ENCODE peak calls at places on chromosomes 6 and 20, in nine cellular contexts. L is PC-9, Y is D341Med, F is renal cortical epithelial cell, I is glutamatergic neuron, O is endothelial cell, C is IMR-90, X is EH, U is HT1080. P is an unnamed sample.

GRCh38 chr6:142842423-142843261 is 102.3 kb downstream of the HIVEP2 start:
- DNase-seq in Y (no peak), U (peak; percentile 71), O (no peak), L (peak; percentile 30), C (peak; percentile 57), F (no peak), X (peak; percentile 81), I (no peak), P (no peak)

GRCh38 chr6:156868385-156868784 is 91.2 kb downstream of the ARID1B start:
- DNase-seq in X (no peak), F (no peak), L (no peak), I (no peak), U (no peak), Y (no peak), C (no peak), O (no peak), P (no peak)

GRCh38 chr6:44115866-44116265 is 11.4 kb downstream of the MRPL14 start:
- DNase-seq in Y (no peak), X (peak; percentile 49), I (no peak), L (peak; percentile 72), U (peak; percentile 90), F (peak; percentile 74), C (peak; percentile 37), O (no peak), P (peak; percentile 33)

GRCh38 chr20:34834459-34834893 is 9.0 kb upstream of the NCOA6 start:
- DNase-seq in O (no peak), X (peak; percentile 49), C (peak; percentile 45), I (no peak), Y (peak; percentile 47), L (peak; percentile 10), F (peak; percentile 54), U (peak; percentile 33), P (peak; percentile 33)

GRCh38 chr20:1528811-1529210 is 28.7 kb downstream of the SIRPD start:
- DNase-seq in C (peak; percentile 8), U (no peak), L (no peak), F (peak; percentile 15), X (peak; percentile 37), O (no peak), Y (no peak), I (no peak), P (no peak)

GRCh38 chr20:23884136-23884770 is 4.7 kb upstream of the CST5 start:
- DNase-seq in U (no peak), X (no peak), I (no peak), F (no peak), Y (no peak), L (peak; percentile 34), O (no peak), C (no peak), P (no peak)

GRCh38 chr6:36752187-36752885 is 54.7 kb downstream of the RAB44 start:
- DNase-seq in C (peak; percentile 16), Y (no peak), L (peak; percentile 64), X (no peak), I (no peak), F (no peak), O (no peak), U (peak; percentile 48), P (no peak)

GRCh38 chr6:97240222-97240621 is 42.8 kb downstream of the MMS22L start:
- DNase-seq in L (no peak), Y (no peak), O (no peak), X (peak; percentile 76), U (peak; percentile 83), F (peak; percentile 37), I (no peak), C (peak; percentile 74), P (peak; percentile 29)

GRCh38 chr6:50007821-50008220 is 14.0 kb downstream of the DEFB110 start:
- DNase-seq in X (no peak), C (peak; percentile 57), U (peak; percentile 77), I (no peak), Y (no peak), O (no peak), L (no peak), F (peak; percentile 63), P (no peak)

GRCh38 chr6:123788319-123788718 is 15.3 kb upstream of the NKAIN2 start:
- DNase-seq in F (no peak), X (no peak), U (no peak), O (no peak), I (no peak), C (no peak), L (no peak), Y (no peak), P (no peak)

GRCh38 chr6:133890941-133891813 is 2.3 kb downstream of the TCF21 start:
- DNase-seq in Y (peak; percentile 59), L (peak; percentile 18), X (peak; percentile 21), C (peak; percentile 39), F (peak; percentile 13), U (peak; percentile 20), O (peak; percentile 21), I (peak; percentile 50), P (peak; percentile 53)

GRCh38 chr6:167116838-167117228 is 6.1 kb upstream of the CCR6 start:
- DNase-seq in F (no peak), C (no peak), O (no peak), L (no peak), I (no peak), U (no peak), X (no peak), Y (no peak), P (no peak)

GRCh38 chr6:72554203-72554564 is 67.7 kb upstream of the KCNQ5 start:
- DNase-seq in Y (no peak), O (no peak), I (no peak), U (peak; percentile 87), X (peak; percentile 87), F (peak; percentile 2), L (no peak), C (peak; percentile 86), P (peak; percentile 41)

GRCh38 chr20:52859156-52859887 is 112.8 kb upstream of the TSHZ2 start:
- DNase-seq in U (peak; percentile 42), F (peak; percentile 41), L (no peak), X (no peak), C (no peak), O (no peak), Y (no peak), I (no peak), P (no peak)

GRCh38 chr6:112311950-112312547 is 35.1 kb upstream of the RFPL4B start:
- DNase-seq in Y (peak; percentile 60), L (no peak), F (no peak), C (peak; percentile 38), X (peak; percentile 50), I (no peak), O (no peak), U (peak; percentile 45), P (peak; percentile 59)

GRCh38 chr6:22117663-22118062 is 179.2 kb downstream of the PRL start:
- DNase-seq in L (no peak), O (no peak), U (no peak), C (no peak), F (no peak), Y (no peak), I (no peak), X (no peak), P (no peak)

GRCh38 chr20:35325385-35325784 is 33.2 kb upstream of the FAM83C start:
- DNase-seq in I (no peak), O (no peak), X (no peak), U (no peak), L (no peak), F (no peak), C (no peak), Y (no peak), P (no peak)

GRCh38 chr6:39365281-39366074 is 43.0 kb upstream of the KCNK16 start:
- DNase-seq in X (peak; percentile 80), U (peak; percentile 74), I (no peak), L (no peak), C (peak; percentile 38), F (peak; percentile 52), O (no peak), Y (no peak), P (peak; percentile 38)